ENCODE peak calls at places on chromosomes 1 and 21, in five cellular contexts. R is fibroblast of pulmonary artery, W is cardiac fibroblast, A is tibial artery, K is upper lobe of right lung. V is an unnamed sample.

GRCh38 chr1:207962716-207963428 is 51.9 kb upstream of the CD34 start:
- DNase-seq in W (peak), R (peak), A (peak), K (no peak), V (no peak)

GRCh38 chr1:225737179-225737578 is 40.4 kb upstream of the SRP9 start:
- DNase-seq in A (no peak), W (no peak), R (peak), K (no peak), V (no peak)

GRCh38 chr1:69794831-69795230 is 227.1 kb downstream of the LRRC7 start:
- DNase-seq in K (no peak), A (no peak), R (no peak), W (no peak), V (no peak)

GRCh38 chr1:24438423-24438901 is 22.9 kb downstream of the NIPAL3 start:
- DNase-seq in R (peak), K (no peak), A (peak), W (peak), V (no peak)

GRCh38 chr1:44646276-44646675 is 28.0 kb downstream of the TMEM53 start:
- DNase-seq in W (peak), K (no peak), A (no peak), R (peak), V (no peak)

GRCh38 chr21:41501919-41502318 is 6.0 kb downstream of the TMPRSS2 start:
- DNase-seq in W (no peak), R (no peak), A (no peak), K (no peak), V (no peak)

GRCh38 chr1:22089787-22090186 is 37.3 kb downstream of the CDC42 start:
- DNase-seq in K (no peak), A (no peak), R (no peak), W (no peak), V (no peak)

GRCh38 chr1:23188434-23188884 is 19.8 kb upstream of the LUZP1 start:
- DNase-seq in W (no peak), A (no peak), K (no peak), R (no peak), V (no peak)

GRCh38 chr1:65260851-65261473 is 48.4 kb upstream of the DNAJC6 start:
- DNase-seq in A (no peak), R (peak), K (no peak), W (no peak), V (no peak)

GRCh38 chr1:63892632-63893395 is 119.0 kb downstream of the ROR1 start:
- DNase-seq in R (peak), A (peak), W (peak), K (no peak), V (peak)

GRCh38 chr1:78377356-78377928 is 113.3 kb upstream of the PTGFR start:
- DNase-seq in R (no peak), K (no peak), A (no peak), W (no peak), V (no peak)

GRCh38 chr1:35451125-35451528 is 106.1 kb downstream of the KIAA0319L start:
- DNase-seq in W (peak), R (peak), A (peak), K (peak), V (peak)

GRCh38 chr1:88736633-88737248 is 52.7 kb downstream of the PKN2 start:
- DNase-seq in R (peak), A (no peak), W (peak), K (no peak), V (no peak)

GRCh38 chr1:220908757-220909156 is 29.5 kb downstream of the HLX start:
- DNase-seq in A (no peak), W (peak), R (peak), K (no peak), V (peak)

GRCh38 chr1:186783193-186783592 is 45.6 kb upstream of the PLA2G4A start:
- DNase-seq in R (no peak), W (no peak), K (no peak), A (no peak), V (no peak)

GRCh38 chr1:46422261-46422871 is 28.2 kb downstream of the FAAH start:
- DNase-seq in K (no peak), A (no peak), W (no peak), R (no peak), V (no peak)

GRCh38 chr1:35929730-35930592 is 944 bp upstream of the AGO3 start:
- DNase-seq in W (peak), A (peak), R (peak), K (peak), V (peak)

GRCh38 chr1:154166207-154166606 is 11.3 kb upstream of the NUP210L start:
- DNase-seq in R (no peak), A (no peak), K (no peak), W (no peak), V (no peak)

GRCh38 chr21:33135925-33136324 is 66.0 kb downstream of the OLIG1 start:
- DNase-seq in K (no peak), A (no peak), R (no peak), W (no peak), V (no peak)

GRCh38 chr21:42592156-42592820 is 61.1 kb upstream of the PDE9A start:
- DNase-seq in A (no peak), R (no peak), W (no peak), K (no peak), V (no peak)

GRCh38 chr1:58767143-58767542 is 16.7 kb downstream of the JUN start:
- DNase-seq in A (no peak), W (no peak), R (no peak), K (no peak), V (no peak)

GRCh38 chr1:62744594-62745577 is 39.0 kb upstream of the ATG4C start:
- DNase-seq in K (no peak), R (no peak), A (no peak), W (peak), V (no peak)

GRCh38 chr21:16302851-16303282 is 573.1 kb downstream of the USP25 start:
- DNase-seq in K (no peak), W (peak), A (peak), R (peak), V (no peak)

GRCh38 chr1:1758692-1759455 is 19.4 kb downstream of the NADK start:
- DNase-seq in A (no peak), R (no peak), K (peak), W (no peak), V (no peak)

GRCh38 chr1:14567056-14567455 is 31.4 kb upstream of the KAZN start:
- DNase-seq in A (no peak), W (no peak), R (no peak), K (no peak), V (no peak)

GRCh38 chr1:75330633-75331032 is 196.4 kb downstream of the LHX8 start:
- DNase-seq in A (no peak), W (no peak), R (no peak), K (no peak), V (no peak)

GRCh38 chr1:203796223-203796747 is 862 bp downstream of the ZBED6 start:
- DNase-seq in A (peak), K (peak), R (peak), W (peak), V (no peak)

GRCh38 chr1:53409695-53410094 is 49.5 kb upstream of the DMRTB1 start:
- DNase-seq in R (no peak), W (no peak), A (no peak), K (no peak), V (no peak)

GRCh38 chr1:53606197-53607095 is 132.5 kb downstream of the GLIS1 start:
- DNase-seq in R (no peak), K (peak), A (no peak), W (no peak), V (no peak)

GRCh38 chr1:61268546-61269243 is 186.3 kb downstream of the NFIA start:
- DNase-seq in K (no peak), W (no peak), R (no peak), A (no peak), V (no peak)

GRCh38 chr1:74392848-74393247 is 119.6 kb downstream of the LRRC53 start:
- DNase-seq in W (no peak), A (no peak), K (no peak), R (no peak), V (no peak)

GRCh38 chr1:19038732-19039131 is 82.3 kb upstream of the IFFO2 start:
- DNase-seq in K (no peak), W (no peak), R (no peak), A (no peak), V (no peak)

DNA sequence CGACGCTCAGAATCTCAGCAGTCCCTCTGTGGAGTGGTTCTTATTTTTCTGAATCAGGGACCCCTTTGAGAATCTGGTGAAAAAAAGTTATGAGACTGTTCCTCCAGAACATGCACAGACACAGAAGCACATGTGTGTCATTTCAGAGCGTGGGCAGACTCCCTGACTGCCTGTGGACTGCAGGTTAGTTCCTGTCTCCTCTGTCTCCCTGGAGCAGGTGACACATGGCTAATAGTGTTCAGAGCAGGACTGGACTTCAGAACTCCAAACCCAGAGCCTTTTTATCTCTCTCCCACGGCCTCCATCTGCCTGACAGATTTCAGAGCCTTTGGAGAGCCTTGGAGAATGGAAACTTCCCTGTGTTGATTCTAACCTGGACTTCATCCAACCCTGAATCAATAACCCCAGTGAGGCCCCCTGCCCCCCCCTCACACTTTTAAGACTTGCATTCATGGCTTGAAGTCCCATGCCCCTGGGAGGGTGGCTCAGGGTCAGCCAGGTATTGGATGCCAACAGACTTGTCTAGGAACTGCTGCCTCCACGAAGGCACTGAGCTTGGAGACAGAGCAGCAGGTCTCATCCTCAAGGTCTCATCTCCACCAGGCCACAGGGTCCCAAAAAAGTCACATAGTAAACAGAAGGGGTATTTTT is 44.4 kb downstream of the C1orf198 start:
- DNase-seq in W (no peak), K (no peak), R (no peak), A (no peak), V (no peak)
- TF ChIP-seq CTCF in W (no peak), K (no peak), R (no peak), A (no peak), V (no peak)

GRCh38 chr21:45373991-45374816 is 30.8 kb upstream of the COL18A1 start:
- DNase-seq in W (no peak), K (no peak), A (no peak), R (no peak), V (no peak)

GRCh38 chr21:45371092-45371491 is 33.9 kb upstream of the COL18A1 start:
- DNase-seq in W (no peak), R (no peak), K (no peak), A (no peak), V (no peak)

GRCh38 chr21:45374826-45375455 is 30.0 kb upstream of the COL18A1 start:
- DNase-seq in W (no peak), A (no peak), R (no peak), K (no peak), V (no peak)

GRCh38 chr21:45371649-45372048 is 33.3 kb upstream of the COL18A1 start:
- DNase-seq in A (no peak), R (peak), W (peak), K (no peak), V (no peak)

DNA sequence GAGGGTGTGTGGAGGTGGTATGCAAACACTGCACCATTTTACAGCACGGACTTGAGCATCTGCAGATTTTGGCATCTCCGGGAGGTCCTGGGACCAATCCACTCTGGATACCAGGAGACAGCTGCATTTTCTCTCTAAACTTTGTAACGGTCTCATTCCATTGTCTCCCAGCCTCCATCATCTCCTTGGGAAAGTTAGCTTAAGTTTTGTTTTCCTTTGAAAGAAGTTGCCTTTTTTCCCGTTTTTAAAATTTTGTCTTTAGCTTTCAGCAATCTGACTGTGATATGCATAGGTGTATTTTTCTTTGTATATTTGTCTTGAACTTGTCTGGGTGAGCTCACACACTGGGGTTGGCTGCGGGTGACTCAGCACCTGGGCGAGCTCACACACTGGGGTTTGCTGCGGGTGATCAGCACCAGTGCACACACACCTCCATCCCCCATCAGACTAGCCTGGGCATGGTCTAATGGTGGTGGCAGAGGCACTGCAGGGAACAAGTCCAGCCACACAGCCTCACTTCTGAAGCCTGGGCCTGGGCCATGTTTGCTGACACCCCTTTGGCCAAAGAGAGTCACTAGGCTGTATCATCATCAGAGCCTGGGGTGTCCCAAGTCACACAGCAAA is 32.1 kb upstream of the COL18A1 start:
- DNase-seq in W (no peak), A (no peak), R (no peak), K (no peak), V (no peak)
- TF ChIP-seq CTCF in W (no peak), A (no peak), R (no peak), K (no peak), V (no peak)

GRCh38 chr21:44752701-44753235 is 41.4 kb upstream of the TSPEAR start:
- DNase-seq in K (no peak), R (peak), W (peak), A (peak), V (no peak)
- TF ChIP-seq CTCF in K (no peak), R (peak), W (peak), A (no peak), V (no peak)

GRCh38 chr1:106975944-106976343 is 80.5 kb upstream of the PRMT6 start:
- DNase-seq in A (no peak), R (peak), W (no peak), K (no peak), V (no peak)
- TF ChIP-seq CTCF in A (no peak), R (no peak), W (no peak), K (no peak), V (no peak)

DNA sequence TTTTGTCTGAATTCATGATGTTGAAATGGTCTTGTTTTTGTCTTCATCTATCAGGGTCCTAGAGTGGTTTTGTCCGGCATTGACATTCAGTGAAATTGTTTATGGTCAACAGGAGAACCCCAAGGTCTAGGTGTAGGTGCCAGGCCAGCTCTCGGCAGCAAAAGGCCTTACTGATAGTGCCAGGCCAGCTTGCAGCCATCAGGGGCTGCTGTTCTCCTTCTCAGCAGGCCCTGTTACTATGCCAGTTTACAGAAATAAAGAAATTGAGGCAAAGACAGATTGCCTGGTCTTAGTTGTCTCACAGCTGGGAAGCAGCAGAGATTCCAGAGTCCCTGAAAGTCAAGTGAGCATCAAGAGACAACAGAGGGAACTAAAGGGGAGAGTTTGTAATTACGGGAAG is 12.0 kb downstream of the HMGB4 start:
- DNase-seq in K (no peak), R (no peak), A (no peak), W (no peak), V (no peak)
- TF ChIP-seq CTCF in K (no peak), R (no peak), A (peak), W (no peak), V (no peak)

DNA sequence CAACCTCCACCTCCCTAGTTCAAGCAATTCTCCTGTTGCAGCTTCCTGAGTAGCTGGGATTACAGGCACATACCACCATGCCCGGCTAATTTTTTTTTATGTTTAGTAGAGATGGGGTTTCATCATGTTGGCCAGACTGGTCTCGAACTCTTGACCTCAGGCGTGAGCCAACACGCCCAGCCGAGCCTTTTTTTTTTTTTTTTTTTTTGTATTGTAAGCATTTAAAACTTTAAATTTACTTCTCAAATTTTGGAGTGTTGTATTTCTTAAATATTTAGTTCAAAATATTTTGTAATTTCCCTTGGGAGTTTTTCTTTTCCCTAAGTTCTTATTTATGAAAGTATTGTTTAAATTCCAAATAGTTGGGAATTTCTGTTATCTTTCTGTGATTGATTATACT is 9.2 kb upstream of the SCAF4 start:
- DNase-seq in R (no peak), A (no peak), K (no peak), W (no peak), V (no peak)
- TF ChIP-seq CTCF in R (no peak), A (no peak), K (no peak), W (no peak), V (no peak)

V was measured in GM10248.